ENCODE peak calls at places on chromosomes 3 and 15, in six cellular contexts. One of them, this sample, is unnamed.

GRCh38 chr15:88872706-88873105 is 22.6 kb downstream of the HAPLN3 start:
- DNase-seq in HL-60: no peak
- DNase-seq in hypothalamus: no peak
- DNase-seq in left ventricle myocardium superior: no peak
- DNase-seq in T-helper 2 cell: no peak
- DNase-seq in Kasumi-1: no peak
- DNase-seq in this sample: no peak

GRCh38 chr15:56325186-56325585 is 40.0 kb upstream of the TEX9 start:
- DNase-seq in HL-60: no peak
- DNase-seq in hypothalamus: no peak
- DNase-seq in left ventricle myocardium superior: no peak
- DNase-seq in T-helper 2 cell: no peak
- DNase-seq in Kasumi-1: no peak
- DNase-seq in this sample: no peak

GRCh38 chr15:57649138-57649537 is 57.4 kb upstream of the POLR2M start:
- DNase-seq in HL-60: no peak
- DNase-seq in hypothalamus: no peak
- DNase-seq in left ventricle myocardium superior: no peak
- DNase-seq in T-helper 2 cell: no peak
- DNase-seq in Kasumi-1: no peak
- DNase-seq in this sample: no peak

GRCh38 chr3:39255503-39256325 is 24.1 kb downstream of the CX3CR1 start:
- DNase-seq in HL-60: peak
- DNase-seq in hypothalamus: no peak
- DNase-seq in left ventricle myocardium superior: no peak
- DNase-seq in T-helper 2 cell: no peak
- DNase-seq in Kasumi-1: peak
- DNase-seq in this sample: peak

GRCh38 chr3:46065294-46065705 is 38.0 kb upstream of the XCR1 start:
- DNase-seq in HL-60: no peak
- DNase-seq in hypothalamus: no peak
- DNase-seq in left ventricle myocardium superior: peak
- DNase-seq in T-helper 2 cell: peak
- DNase-seq in Kasumi-1: no peak
- DNase-seq in this sample: no peak

GRCh38 chr15:43735402-43735801 is 10.8 kb upstream of the PDIA3 start:
- DNase-seq in HL-60: no peak
- DNase-seq in hypothalamus: no peak
- DNase-seq in left ventricle myocardium superior: no peak
- DNase-seq in T-helper 2 cell: no peak
- DNase-seq in Kasumi-1: no peak
- DNase-seq in this sample: no peak

GRCh38 chr3:105700575-105700974 is 168.2 kb downstream of the CBLB start:
- DNase-seq in HL-60: no peak
- DNase-seq in hypothalamus: no peak
- DNase-seq in left ventricle myocardium superior: no peak
- DNase-seq in T-helper 2 cell: peak
- DNase-seq in Kasumi-1: no peak
- DNase-seq in this sample: no peak

GRCh38 chr3:38623539-38623938 is 25.9 kb downstream of the SCN5A start:
- DNase-seq in HL-60: no peak
- DNase-seq in hypothalamus: no peak
- DNase-seq in left ventricle myocardium superior: peak
- DNase-seq in T-helper 2 cell: no peak
- DNase-seq in Kasumi-1: no peak
- DNase-seq in this sample: no peak

GRCh38 chr3:50806806-50807205 is 132.1 kb downstream of the DOCK3 start:
- DNase-seq in HL-60: no peak
- DNase-seq in hypothalamus: no peak
- DNase-seq in left ventricle myocardium superior: no peak
- DNase-seq in T-helper 2 cell: no peak
- DNase-seq in Kasumi-1: no peak
- DNase-seq in this sample: no peak

GRCh38 chr3:136753112-136753939 is 1.1 kb upstream of the STAG1 start:
- DNase-seq in HL-60: no peak
- DNase-seq in hypothalamus: no peak
- DNase-seq in left ventricle myocardium superior: no peak
- DNase-seq in T-helper 2 cell: peak
- DNase-seq in Kasumi-1: peak
- DNase-seq in this sample: peak

GRCh38 chr15:92848852-92849598 is 51.1 kb upstream of the CHD2 start:
- DNase-seq in HL-60: peak
- DNase-seq in hypothalamus: no peak
- DNase-seq in left ventricle myocardium superior: no peak
- DNase-seq in T-helper 2 cell: peak
- DNase-seq in Kasumi-1: no peak
- DNase-seq in this sample: no peak

GRCh38 chr3:172193436-172193835 is 154.1 kb downstream of the FNDC3B start:
- DNase-seq in HL-60: no peak
- DNase-seq in hypothalamus: no peak
- DNase-seq in left ventricle myocardium superior: no peak
- DNase-seq in T-helper 2 cell: no peak
- DNase-seq in Kasumi-1: no peak
- DNase-seq in this sample: no peak

GRCh38 chr3:127678611-127679533 is 6.1 kb downstream of the ABTB1 start:
- DNase-seq in HL-60: peak
- DNase-seq in hypothalamus: no peak
- DNase-seq in left ventricle myocardium superior: no peak
- DNase-seq in T-helper 2 cell: no peak
- DNase-seq in Kasumi-1: peak
- DNase-seq in this sample: no peak

GRCh38 chr3:108493862-108494261 is 16.5 kb downstream of the MYH15 start:
- DNase-seq in HL-60: no peak
- DNase-seq in hypothalamus: peak
- DNase-seq in left ventricle myocardium superior: no peak
- DNase-seq in T-helper 2 cell: no peak
- DNase-seq in Kasumi-1: no peak
- DNase-seq in this sample: no peak

GRCh38 chr15:84658080-84658787 is at the start of gene NMB:
- DNase-seq in HL-60: peak
- DNase-seq in hypothalamus: peak
- DNase-seq in left ventricle myocardium superior: peak
- DNase-seq in T-helper 2 cell: peak
- DNase-seq in Kasumi-1: peak
- DNase-seq in this sample: peak

GRCh38 chr3:129597087-129597791 is 9.2 kb downstream of the PLXND1 start:
- DNase-seq in HL-60: no peak
- DNase-seq in hypothalamus: peak
- DNase-seq in left ventricle myocardium superior: peak
- DNase-seq in T-helper 2 cell: no peak
- DNase-seq in Kasumi-1: no peak
- DNase-seq in this sample: no peak

GRCh38 chr3:62379206-62379834 is 6.0 kb upstream of the FEZF2 start:
- DNase-seq in HL-60: no peak
- DNase-seq in hypothalamus: no peak
- DNase-seq in left ventricle myocardium superior: no peak
- DNase-seq in T-helper 2 cell: no peak
- DNase-seq in Kasumi-1: no peak
- DNase-seq in this sample: no peak

GRCh38 chr3:147184794-147185193 is 221.5 kb downstream of the ZIC4 start:
- DNase-seq in HL-60: no peak
- DNase-seq in hypothalamus: no peak
- DNase-seq in left ventricle myocardium superior: no peak
- DNase-seq in T-helper 2 cell: no peak
- DNase-seq in Kasumi-1: no peak
- DNase-seq in this sample: no peak

GRCh38 chr3:187943677-187944390 is 198.6 kb upstream of the BCL6 start:
- DNase-seq in HL-60: no peak
- DNase-seq in hypothalamus: no peak
- DNase-seq in left ventricle myocardium superior: no peak
- DNase-seq in T-helper 2 cell: no peak
- DNase-seq in Kasumi-1: no peak
- DNase-seq in this sample: no peak

GRCh38 chr3:152272771-152273242 is 4.1 kb downstream of the MBNL1 start:
- DNase-seq in HL-60: no peak
- DNase-seq in hypothalamus: no peak
- DNase-seq in left ventricle myocardium superior: no peak
- DNase-seq in T-helper 2 cell: peak
- DNase-seq in Kasumi-1: no peak
- DNase-seq in this sample: no peak

GRCh38 chr15:58628206-58629057 is 121.1 kb downstream of the ADAM10 start:
- DNase-seq in HL-60: no peak
- DNase-seq in hypothalamus: no peak
- DNase-seq in left ventricle myocardium superior: no peak
- DNase-seq in T-helper 2 cell: no peak
- DNase-seq in Kasumi-1: peak
- DNase-seq in this sample: no peak

GRCh38 chr15:42385980-42386695 is 26.8 kb downstream of the CAPN3 start:
- DNase-seq in HL-60: no peak
- DNase-seq in hypothalamus: no peak
- DNase-seq in left ventricle myocardium superior: no peak
- DNase-seq in T-helper 2 cell: no peak
- DNase-seq in Kasumi-1: no peak
- DNase-seq in this sample: no peak

GRCh38 chr15:85639752-85640381 is 154.9 kb downstream of the KLHL25 start:
- DNase-seq in HL-60: no peak
- DNase-seq in hypothalamus: no peak
- DNase-seq in left ventricle myocardium superior: no peak
- DNase-seq in T-helper 2 cell: peak
- DNase-seq in Kasumi-1: no peak
- DNase-seq in this sample: no peak

GRCh38 chr15:92619380-92620101 is 36.0 kb downstream of the FAM174B start:
- DNase-seq in HL-60: no peak
- DNase-seq in hypothalamus: no peak
- DNase-seq in left ventricle myocardium superior: no peak
- DNase-seq in T-helper 2 cell: no peak
- DNase-seq in Kasumi-1: no peak
- DNase-seq in this sample: no peak

GRCh38 chr3:46893146-46893748 is 15.7 kb downstream of the PTH1R start:
- DNase-seq in HL-60: no peak
- DNase-seq in hypothalamus: no peak
- DNase-seq in left ventricle myocardium superior: peak
- DNase-seq in T-helper 2 cell: no peak
- DNase-seq in Kasumi-1: no peak
- DNase-seq in this sample: no peak

GRCh38 chr3:100001514-100002270 is 112.6 kb downstream of the FILIP1L start:
- DNase-seq in HL-60: no peak
- DNase-seq in hypothalamus: no peak
- DNase-seq in left ventricle myocardium superior: no peak
- DNase-seq in T-helper 2 cell: no peak
- DNase-seq in Kasumi-1: no peak
- DNase-seq in this sample: no peak

GRCh38 chr3:124119056-124119721 is 127.3 kb upstream of the ROPN1 start:
- DNase-seq in HL-60: no peak
- DNase-seq in hypothalamus: no peak
- DNase-seq in left ventricle myocardium superior: no peak
- DNase-seq in T-helper 2 cell: no peak
- DNase-seq in Kasumi-1: no peak
- DNase-seq in this sample: no peak

GRCh38 chr3:175983369-175983768 is 1124.2 kb downstream of the NAALADL2 start:
- DNase-seq in HL-60: no peak
- DNase-seq in hypothalamus: no peak
- DNase-seq in left ventricle myocardium superior: no peak
- DNase-seq in T-helper 2 cell: no peak
- DNase-seq in Kasumi-1: no peak
- DNase-seq in this sample: no peak

GRCh38 chr3:115085197-115085865 is 61.8 kb downstream of the ZBTB20 start:
- DNase-seq in HL-60: no peak
- DNase-seq in hypothalamus: no peak
- DNase-seq in left ventricle myocardium superior: no peak
- DNase-seq in T-helper 2 cell: no peak
- DNase-seq in Kasumi-1: no peak
- DNase-seq in this sample: no peak

GRCh38 chr15:25545017-25545416 is 106.2 kb upstream of the UBE3A start:
- DNase-seq in HL-60: no peak
- DNase-seq in hypothalamus: no peak
- DNase-seq in left ventricle myocardium superior: no peak
- DNase-seq in T-helper 2 cell: no peak
- DNase-seq in Kasumi-1: no peak
- DNase-seq in this sample: no peak

GRCh38 chr15:30038667-30039523 is 43.9 kb upstream of the GOLGA8J start:
- DNase-seq in HL-60: no peak
- DNase-seq in hypothalamus: no peak
- DNase-seq in left ventricle myocardium superior: no peak
- DNase-seq in T-helper 2 cell: no peak
- DNase-seq in Kasumi-1: no peak
- DNase-seq in this sample: no peak

GRCh38 chr3:185402561-185402960 is 39.6 kb downstream of the MAP3K13 start:
- DNase-seq in HL-60: no peak
- DNase-seq in hypothalamus: no peak
- DNase-seq in left ventricle myocardium superior: no peak
- DNase-seq in T-helper 2 cell: no peak
- DNase-seq in Kasumi-1: no peak
- DNase-seq in this sample: no peak

GRCh38 chr3:106759686-106760085 is 617.6 kb upstream of the CCDC54 start:
- DNase-seq in HL-60: no peak
- DNase-seq in hypothalamus: no peak
- DNase-seq in left ventricle myocardium superior: no peak
- DNase-seq in T-helper 2 cell: no peak
- DNase-seq in Kasumi-1: no peak
- DNase-seq in this sample: no peak

This sample was measured in memory B cell.